ENCODE peak calls at places on chromosomes 11 and 22, in ten cellular contexts. Y, W, B, Q, C, I, P, V, Z and X are unnamed samples.

GRCh38 chr22:44154431-44154942 is 26.2 kb upstream of the PARVG start:
- DNase-seq in Z (no peak), I (no peak), V (no peak), C (no peak), W (no peak), P (no peak), Y (no peak), B (no peak), Q (no peak), X (no peak)

GRCh38 chr11:1391165-1392010 is 1.7 kb downstream of the BRSK2 start:
- DNase-seq in W (no peak), P (peak), Y (peak), Q (no peak), Z (peak), V (no peak), B (no peak), I (no peak), C (no peak), X (no peak)

GRCh38 chr22:29479417-29480261 is at the start of gene NEFH:
- DNase-seq in P (peak), C (no peak), Z (no peak), V (no peak), W (no peak), Y (no peak), I (peak), Q (peak), B (no peak), X (no peak)

GRCh38 chr11:78061088-78061920 is 2.4 kb upstream of the THRSP start:
- DNase-seq in W (peak), Y (peak), P (no peak), Q (peak), Z (no peak), B (no peak), C (no peak), V (peak), I (no peak), X (no peak)

GRCh38 chr11:63747006-63747405 is 21.6 kb downstream of the ZFTA start:
- DNase-seq in W (no peak), I (no peak), Z (no peak), Y (no peak), V (no peak), Q (no peak), B (no peak), C (peak), P (no peak), X (peak)

GRCh38 chr11:27968461-27968860 is 139.5 kb downstream of the KIF18A start:
- DNase-seq in W (no peak), Z (no peak), P (no peak), I (no peak), C (no peak), V (no peak), Y (no peak), B (no peak), Q (no peak), X (peak)

GRCh38 chr11:111624602-111625001 is 22.4 kb downstream of the SIK2 start:
- DNase-seq in B (no peak), I (no peak), V (no peak), P (no peak), W (peak), Z (no peak), C (no peak), Q (no peak), Y (no peak), X (no peak)

GRCh38 chr22:29600846-29601245 is 2.6 kb upstream of the NF2 start:
- DNase-seq in Z (no peak), B (no peak), I (no peak), C (no peak), W (no peak), Q (no peak), Y (no peak), V (no peak), P (no peak), X (no peak)

GRCh38 chr11:11580831-11581492 is 40.8 kb downstream of the GALNT18 start:
- DNase-seq in I (peak), Q (no peak), C (no peak), Y (no peak), V (no peak), B (no peak), W (no peak), P (no peak), Z (no peak), X (no peak)

GRCh38 chr11:123601136-123601535 is 53.3 kb downstream of the SCN3B start:
- DNase-seq in C (no peak), B (no peak), I (no peak), Q (no peak), V (no peak), P (no peak), W (no peak), Z (no peak), Y (no peak), X (peak)

GRCh38 chr22:39502789-39503464 is 837 bp downstream of the MIEF1 start:
- DNase-seq in C (no peak), Z (no peak), Q (no peak), I (no peak), W (no peak), V (no peak), Y (no peak), P (no peak), B (no peak), X (no peak)

GRCh38 chr11:104918113-104918824 is 20.0 kb upstream of the CASP12 start:
- DNase-seq in B (no peak), I (peak), V (no peak), C (peak), W (no peak), Z (no peak), P (no peak), Y (no peak), Q (no peak), X (peak)

GRCh38 chr22:39013923-39014722 is at the start of gene APOBEC3C:
- DNase-seq in P (peak), I (peak), C (peak), Q (peak), V (peak), W (peak), Z (no peak), B (peak), Y (peak), X (peak)

GRCh38 chr11:117795726-117796455 is 1.1 kb downstream of the DSCAML1 start:
- DNase-seq in I (no peak), W (no peak), B (no peak), P (peak), Y (no peak), Z (no peak), C (no peak), Q (no peak), V (no peak), X (no peak)

GRCh38 chr11:84865791-84866535 is 761.2 kb downstream of the DLG2 start:
- DNase-seq in Z (no peak), B (no peak), Q (no peak), I (no peak), V (no peak), P (no peak), Y (no peak), W (no peak), C (no peak), X (no peak)

GRCh38 chr22:32517921-32518320 is 43.3 kb downstream of the FBXO7 start:
- DNase-seq in B (no peak), Z (no peak), Q (no peak), C (no peak), I (no peak), W (no peak), Y (no peak), V (no peak), P (no peak), X (no peak)

GRCh38 chr11:116413861-116414260 is 358.9 kb downstream of the BUD13 start:
- DNase-seq in Z (no peak), Y (no peak), B (no peak), V (no peak), W (peak), Q (no peak), C (no peak), I (peak), P (no peak), X (no peak)

GRCh38 chr11:27972432-27973170 is 135.4 kb downstream of the KIF18A start:
- DNase-seq in C (no peak), B (no peak), W (no peak), V (no peak), Q (no peak), Z (no peak), P (no peak), I (no peak), Y (no peak), X (peak)

GRCh38 chr22:19503869-19504268 is 20.3 kb downstream of the CLDN5 start:
- DNase-seq in Y (no peak), I (no peak), P (peak), Q (no peak), Z (no peak), W (no peak), V (no peak), C (no peak), B (no peak), X (no peak)

GRCh38 chr11:34633990-34634725 is 13.3 kb downstream of the EHF start:
- DNase-seq in W (peak), C (no peak), Y (no peak), B (no peak), V (no peak), Z (no peak), P (no peak), I (peak), Q (no peak), X (peak)

GRCh38 chr11:88326112-88326511 is 11.4 kb downstream of the CTSC start:
- DNase-seq in I (no peak), P (peak), Y (no peak), C (no peak), Z (no peak), B (no peak), W (no peak), Q (no peak), V (no peak), X (no peak)

GRCh38 chr11:32005786-32006406 is 85.0 kb upstream of the RCN1 start:
- DNase-seq in P (no peak), Y (no peak), B (no peak), C (no peak), Z (no peak), W (no peak), Q (no peak), I (no peak), V (no peak), X (peak)

GRCh38 chr22:50737728-50738648 is at the start of gene ACR:
- DNase-seq in Q (no peak), Y (peak), Z (no peak), I (no peak), P (no peak), C (no peak), V (no peak), W (no peak), B (no peak), X (no peak)

GRCh38 chr11:8098361-8098760 is 17.4 kb downstream of the TUB start:
- DNase-seq in Z (no peak), C (peak), V (no peak), Q (no peak), Y (no peak), I (no peak), B (no peak), P (no peak), W (no peak), X (no peak)

GRCh38 chr11:37916331-37916730 is 1318.3 kb upstream of the RAG2 start:
- DNase-seq in W (no peak), Q (no peak), Z (no peak), B (no peak), Y (no peak), V (no peak), I (no peak), P (no peak), C (no peak), X (no peak)

GRCh38 chr11:70755410-70756158 is 357.3 kb downstream of the CTTN start:
- DNase-seq in P (peak), V (peak), W (peak), Z (peak), C (peak), I (peak), Q (peak), B (peak), Y (peak), X (peak)

GRCh38 chr22:39748877-39749276 is 144.7 kb downstream of the ENTHD1 start:
- DNase-seq in V (no peak), Q (no peak), C (peak), B (no peak), P (no peak), I (peak), Y (no peak), Z (no peak), W (no peak), X (peak)

GRCh38 chr22:19086944-19087343 is 35.3 kb downstream of the DGCR2 start:
- DNase-seq in V (no peak), Z (no peak), W (no peak), C (no peak), P (no peak), Q (no peak), Y (no peak), B (no peak), I (no peak), X (no peak)

GRCh38 chr11:96390403-96390830 is 604 bp downstream of the JRKL start:
- DNase-seq in W (no peak), C (no peak), P (no peak), Y (no peak), Z (no peak), I (no peak), V (no peak), Q (no peak), B (peak), X (no peak)

GRCh38 chr22:44409691-44410316 is 88.2 kb downstream of the RTL6 start:
- DNase-seq in Q (no peak), I (no peak), W (no peak), C (no peak), V (no peak), P (no peak), Z (no peak), Y (no peak), B (no peak), X (no peak)

GRCh38 chr11:16358726-16359125 is 2.4 kb upstream of the SOX6 start:
- DNase-seq in Z (no peak), B (no peak), P (no peak), Y (no peak), C (no peak), V (no peak), W (no peak), Q (no peak), I (no peak), X (no peak)